ENCODE peak calls at places on chromosome 3, in ten cellular contexts. P, T, G, S, R, F, Y, X, H and L are unnamed samples.

GRCh38 chr3:82281205-82281604 is 519.8 kb upstream of the GBE1 start:
- DNase-seq in P (peak), T (no peak), G (no peak), S (no peak), R (no peak), F (no peak), Y (no peak), X (no peak), H (no peak), L (no peak)

GRCh38 chr3:191331443-191331842 is 1.1 kb upstream of the UTS2B start:
- DNase-seq in P (peak), T (no peak), G (no peak), S (no peak), R (no peak), F (no peak), Y (peak), X (no peak), H (no peak), L (no peak)

GRCh38 chr3:197023241-197023997 is 6.2 kb downstream of the MELTF start:
- DNase-seq in P (no peak), T (no peak), G (peak), S (peak), R (peak), F (no peak), Y (no peak), X (no peak), H (no peak), L (peak)

GRCh38 chr3:13544293-13544831 is 4.6 kb upstream of the FBLN2 start:
- DNase-seq in P (peak), T (no peak), G (no peak), S (peak), R (no peak), F (peak), Y (peak), X (no peak), H (no peak), L (no peak)

GRCh38 chr3:17741621-17742091 is 775 bp downstream of the TBC1D5 start:
- DNase-seq in P (no peak), T (no peak), G (no peak), S (no peak), R (no peak), F (no peak), Y (peak), X (no peak), H (no peak), L (no peak)

GRCh38 chr3:95120921-95121320 is 1058.1 kb downstream of the NSUN3 start:
- DNase-seq in P (no peak), T (no peak), G (no peak), S (no peak), R (no peak), F (no peak), Y (peak), X (no peak), H (no peak), L (no peak)

GRCh38 chr3:195226900-195227447 is 44.0 kb downstream of the XXYLT1 start:
- DNase-seq in P (no peak), T (no peak), G (no peak), S (peak), R (no peak), F (no peak), Y (no peak), X (no peak), H (no peak), L (no peak)

GRCh38 chr3:52299815-52300611 is 12.4 kb downstream of the GLYCTK start:
- DNase-seq in P (peak), T (no peak), G (no peak), S (no peak), R (no peak), F (no peak), Y (peak), X (no peak), H (no peak), L (no peak)